ENCODE peak calls at places on chromosome 9, in ten cellular contexts. P is T-helper 2 cell; L is CD4-positive, alpha-beta T cell; G is effector memory CD4-positive, alpha-beta T cell; Z is posterior cingulate gyrus; E is naive thymus-derived CD8-positive, alpha-beta T cell; R is ovary; V is NCI-H2081 treated with DMSO at 0.1 percent for 48 hours; J is thyroid gland; I is M059J. W is an unnamed sample.

GRCh38 chr9:90034071-90034470 is 429.3 kb downstream of the GADD45G start:
- DNase-seq in P (no peak), L (no peak), G (no peak), Z (no peak), E (no peak), R (no peak), V (no peak), J (no peak), I (no peak), W (no peak)

GRCh38 chr9:2765250-2765880 is 48.1 kb downstream of the KCNV2 start:
- DNase-seq in P (peak; percentile 44), L (no peak), G (no peak), Z (no peak), E (no peak), R (no peak), V (no peak), J (no peak), I (no peak), W (peak; percentile 20)

GRCh38 chr9:5288591-5288990 is 15.9 kb downstream of the RLN2 start:
- DNase-seq in P (no peak), L (no peak), G (no peak), Z (no peak), E (no peak), R (no peak), V (no peak), J (no peak), I (no peak), W (no peak)

GRCh38 chr9:126615251-126615790 is 1.6 kb downstream of the LMX1B start:
- DNase-seq in P (peak; percentile 80), L (peak; percentile 23), G (no peak), Z (no peak), E (peak; percentile 6), R (no peak), V (peak; percentile 40), J (peak; percentile 41), I (no peak), W (peak; percentile 66)

GRCh38 chr9:100064872-100065581 is 33.8 kb downstream of the ERP44 start:
- DNase-seq in P (no peak), L (no peak), G (no peak), Z (no peak), E (no peak), R (no peak), V (no peak), J (no peak), I (peak; percentile 63), W (no peak)

GRCh38 chr9:119963258-119963797 is 594.1 kb upstream of the BRINP1 start:
- DNase-seq in P (no peak), L (no peak), G (no peak), Z (no peak), E (no peak), R (no peak), V (no peak), J (no peak), I (peak; percentile 56), W (peak; percentile 30)

GRCh38 chr9:133569891-133570651 is 35.6 kb downstream of the ADAMTSL2 start:
- DNase-seq in P (no peak), L (no peak), G (no peak), Z (no peak), E (no peak), R (no peak), V (no peak), J (no peak), I (no peak), W (no peak)

GRCh38 chr9:76159288-76159926 is 234.8 kb downstream of the RFK start:
- DNase-seq in P (no peak), L (no peak), G (no peak), Z (no peak), E (no peak), R (no peak), V (no peak), J (no peak), I (no peak), W (no peak)

GRCh38 chr9:96618209-96619108 is 1.2 kb downstream of the CDC14B start:
- DNase-seq in P (peak; percentile 9), L (no peak), G (no peak), Z (peak; percentile 39), E (no peak), R (peak; percentile 32), V (no peak), J (peak; percentile 61), I (peak; percentile 73), W (peak; percentile 77)

GRCh38 chr9:6909186-6909585 is 151.4 kb downstream of the KDM4C start:
- DNase-seq in P (no peak), L (no peak), G (no peak), Z (no peak), E (no peak), R (no peak), V (no peak), J (no peak), I (no peak), W (no peak)